ENCODE peak calls at places on chromosome 6, in six cellular contexts. Z is ELR, S is kidney tubule cell, F is hypothalamus, N is HCT116, C is ovary. D is an unnamed sample.

GRCh38 chr6:53179961-53180651 is 31.5 kb upstream of the GCM1 start:
- DNase-seq in F (no peak), Z (no peak), S (no peak), N (no peak), C (peak), D (no peak)

GRCh38 chr6:131682427-131682826 is 18.8 kb downstream of the OR2A4 start:
- DNase-seq in C (no peak), N (no peak), Z (no peak), F (no peak), S (no peak), D (peak)

GRCh38 chr6:166301611-166302529 is 6.3 kb downstream of the PRR18 start:
- DNase-seq in N (no peak), F (no peak), Z (no peak), C (no peak), S (no peak), D (no peak)

GRCh38 chr6:69584913-69585729 is 211.7 kb downstream of the LMBRD1 start:
- DNase-seq in Z (no peak), N (no peak), C (no peak), S (peak), F (no peak), D (no peak)

GRCh38 chr6:4953440-4953839 is 50.4 kb downstream of the RPP40 start:
- DNase-seq in S (no peak), F (no peak), Z (no peak), C (no peak), N (no peak), D (no peak)

GRCh38 chr6:156662025-156662445 is 115.1 kb upstream of the ARID1B start:
- DNase-seq in S (peak), C (no peak), F (no peak), Z (peak), N (peak), D (no peak)

GRCh38 chr6:143698759-143699750 is 21.3 kb downstream of the PHACTR2 start:
- DNase-seq in F (no peak), N (no peak), S (no peak), C (no peak), Z (no peak), D (no peak)

GRCh38 chr6:79810153-79810806 is 137.1 kb downstream of the ELOVL4 start:
- DNase-seq in Z (no peak), S (no peak), F (no peak), N (no peak), C (no peak), D (no peak)

GRCh38 chr6:93581371-93581770 is 162.0 kb upstream of the EPHA7 start:
- DNase-seq in C (no peak), Z (no peak), N (no peak), S (peak), F (no peak), D (no peak)

GRCh38 chr6:154731296-154732218 is 1.7 kb upstream of the SCAF8 start:
- DNase-seq in Z (peak), C (no peak), F (no peak), N (no peak), S (no peak), D (no peak)

GRCh38 chr6:156949376-156949775 is 172.2 kb downstream of the ARID1B start:
- DNase-seq in F (no peak), Z (peak), N (peak), S (peak), C (no peak), D (peak)

GRCh38 chr6:52361945-52362442 is at the start of gene PAQR8:
- DNase-seq in N (peak), S (peak), Z (peak), F (peak), C (peak), D (peak)

GRCh38 chr6:12570461-12571030 is 146.0 kb upstream of the PHACTR1 start:
- DNase-seq in Z (peak), S (peak), C (no peak), N (no peak), F (no peak), D (peak)

GRCh38 chr6:129655334-129655733 is 54.6 kb downstream of the ARHGAP18 start:
- DNase-seq in F (no peak), Z (no peak), C (no peak), N (no peak), S (no peak), D (no peak)